ENCODE peak calls at places on chromosome 6, in seven cellular contexts. One of them, this sample, is unnamed.

GRCh38 chr6:110326609-110327008 is 31.5 kb downstream of the METTL24 start:
- DNase-seq in GM12892: no peak
- DNase-seq in A549: no peak
- DNase-seq in heart left ventricle: no peak
- DNase-seq in uterus: no peak
- DNase-seq in esophagus squamous epithelium: no peak
- DNase-seq in HCT116: no peak
- DNase-seq in this sample: no peak

GRCh38 chr6:2026133-2026532 is 219.3 kb downstream of the GMDS start:
- DNase-seq in GM12892: no peak
- DNase-seq in A549: no peak
- DNase-seq in heart left ventricle: no peak
- DNase-seq in uterus: no peak
- DNase-seq in esophagus squamous epithelium: no peak
- DNase-seq in HCT116: no peak
- DNase-seq in this sample: no peak

GRCh38 chr6:123417411-123417810 is 219.3 kb downstream of the TRDN start:
- DNase-seq in GM12892: no peak
- DNase-seq in A549: no peak
- DNase-seq in heart left ventricle: no peak
- DNase-seq in uterus: no peak
- DNase-seq in esophagus squamous epithelium: no peak
- DNase-seq in HCT116: no peak
- DNase-seq in this sample: no peak

GRCh38 chr6:99348823-99349619 is 453 bp downstream of the FAXC start:
- DNase-seq in GM12892: no peak
- DNase-seq in A549: no peak
- DNase-seq in heart left ventricle: no peak
- DNase-seq in uterus: peak; percentile 18
- DNase-seq in esophagus squamous epithelium: no peak
- DNase-seq in HCT116: no peak
- DNase-seq in this sample: peak; percentile 47

GRCh38 chr6:79813854-79814477 is 133.4 kb downstream of the ELOVL4 start:
- DNase-seq in GM12892: no peak
- DNase-seq in A549: peak; percentile 57
- DNase-seq in heart left ventricle: peak; percentile 59
- DNase-seq in uterus: peak; percentile 57
- DNase-seq in esophagus squamous epithelium: no peak
- DNase-seq in HCT116: peak; percentile 62
- DNase-seq in this sample: peak; percentile 69

GRCh38 chr6:4914412-4915159 is 89.3 kb downstream of the RPP40 start:
- DNase-seq in GM12892: no peak
- DNase-seq in A549: no peak
- DNase-seq in heart left ventricle: no peak
- DNase-seq in uterus: no peak
- DNase-seq in esophagus squamous epithelium: no peak
- DNase-seq in HCT116: no peak
- DNase-seq in this sample: no peak

GRCh38 chr6:137933696-137934095 is 66.6 kb downstream of the TNFAIP3 start:
- DNase-seq in GM12892: no peak
- DNase-seq in A549: no peak
- DNase-seq in heart left ventricle: peak; percentile 29
- DNase-seq in uterus: peak; percentile 25
- DNase-seq in esophagus squamous epithelium: no peak
- DNase-seq in HCT116: no peak
- DNase-seq in this sample: no peak

GRCh38 chr6:135358251-135358821 is 139.2 kb downstream of the AHI1 start:
- DNase-seq in GM12892: no peak
- DNase-seq in A549: peak; percentile 51
- DNase-seq in heart left ventricle: no peak
- DNase-seq in uterus: no peak
- DNase-seq in esophagus squamous epithelium: no peak
- DNase-seq in HCT116: no peak
- DNase-seq in this sample: no peak

GRCh38 chr6:12967686-12968085 is 251.1 kb downstream of the PHACTR1 start:
- DNase-seq in GM12892: no peak
- DNase-seq in A549: no peak
- DNase-seq in heart left ventricle: no peak
- DNase-seq in uterus: no peak
- DNase-seq in esophagus squamous epithelium: no peak
- DNase-seq in HCT116: no peak
- DNase-seq in this sample: no peak

GRCh38 chr6:100464162-100464851 is 414 bp downstream of the SIM1 start:
- DNase-seq in GM12892: no peak
- DNase-seq in A549: no peak
- DNase-seq in heart left ventricle: no peak
- DNase-seq in uterus: no peak
- DNase-seq in esophagus squamous epithelium: no peak
- DNase-seq in HCT116: no peak
- DNase-seq in this sample: peak; percentile 27

GRCh38 chr6:163263196-163263595 is 151.3 kb upstream of the QKI start:
- DNase-seq in GM12892: no peak
- DNase-seq in A549: no peak
- DNase-seq in heart left ventricle: no peak
- DNase-seq in uterus: no peak
- DNase-seq in esophagus squamous epithelium: no peak
- DNase-seq in HCT116: no peak
- DNase-seq in this sample: no peak

DNA sequence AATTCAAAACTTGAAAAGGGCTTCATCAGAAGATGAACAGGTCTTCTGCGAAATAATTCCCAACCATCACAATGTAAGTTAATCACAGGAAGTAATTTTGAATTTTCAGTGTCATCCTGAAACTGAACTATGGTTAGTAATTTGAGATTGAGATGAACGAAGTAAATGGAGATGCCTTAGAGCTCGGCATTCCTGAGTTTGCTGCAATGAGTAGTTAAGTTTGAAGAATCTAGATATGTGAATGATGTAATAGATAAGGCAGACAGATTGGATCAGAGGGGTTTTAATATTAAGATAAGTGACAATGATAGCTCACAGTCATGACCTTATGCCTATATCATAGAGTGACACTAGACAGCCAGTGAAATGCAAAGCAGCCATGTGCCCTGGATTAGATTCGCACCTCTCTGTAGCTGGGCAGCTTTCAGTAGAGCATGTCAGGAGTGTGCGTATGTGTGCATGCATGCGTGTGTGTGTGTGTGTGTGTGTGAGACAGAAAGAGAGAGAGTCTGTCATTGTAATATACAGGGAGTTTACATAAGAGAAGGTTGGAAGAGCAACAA is 232.9 kb downstream of the GMPR start:
- DNase-seq in GM12892: no peak
- DNase-seq in A549: no peak
- DNase-seq in heart left ventricle: no peak
- DNase-seq in uterus: no peak
- DNase-seq in esophagus squamous epithelium: no peak
- DNase-seq in HCT116: no peak
- DNase-seq in this sample: no peak
- TF ChIP-seq POLR2A in GM12892: peak; percentile 11
- TF ChIP-seq POLR2A in A549: no peak
- TF ChIP-seq POLR2A in heart left ventricle: no peak
- TF ChIP-seq POLR2A in uterus: no peak
- TF ChIP-seq POLR2A in esophagus squamous epithelium: no peak
- TF ChIP-seq POLR2A in HCT116: no peak
- TF ChIP-seq POLR2A in this sample: no peak

DNA sequence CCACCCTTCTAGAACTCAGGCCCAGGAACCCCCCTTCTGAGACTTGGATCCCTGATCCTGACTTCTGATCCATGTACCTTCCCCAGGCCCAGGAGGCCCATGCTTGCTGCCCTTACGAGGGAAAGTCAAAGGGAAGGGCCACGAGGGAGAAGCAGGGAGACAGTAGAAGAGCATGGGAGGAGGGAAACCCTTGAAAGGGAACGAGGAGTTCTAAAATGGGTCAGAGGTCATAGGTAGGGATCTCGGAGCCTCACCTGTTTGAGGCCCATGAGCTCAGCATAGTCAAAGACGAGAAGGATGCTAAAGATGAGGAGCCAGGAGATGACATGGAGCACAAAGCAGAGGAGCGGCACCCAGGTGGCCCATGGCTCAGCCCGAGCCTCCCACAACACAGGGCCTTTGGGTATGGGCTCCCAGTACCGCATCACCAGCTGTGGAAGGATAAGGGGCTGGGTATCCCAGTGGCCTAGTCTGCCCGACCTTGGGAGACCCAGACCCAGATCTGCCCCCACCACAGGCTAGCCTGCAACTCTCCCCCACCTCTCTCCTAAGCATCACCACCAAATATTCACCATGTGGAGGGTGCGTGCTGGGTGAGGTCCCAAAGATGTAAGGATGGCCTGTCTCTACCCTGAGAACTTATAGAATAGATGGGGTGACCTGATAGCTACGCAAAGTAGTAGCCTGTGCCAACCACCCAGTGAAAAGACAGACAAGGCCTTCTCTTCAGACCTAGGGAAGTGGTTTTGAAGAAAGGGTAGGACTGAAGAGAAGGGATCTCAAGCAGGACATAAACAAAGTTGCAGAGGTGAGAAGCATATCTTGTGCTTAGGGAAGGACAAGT is 1.5 kb downstream of the NRM start:
- DNase-seq in GM12892: no peak
- DNase-seq in A549: no peak
- DNase-seq in heart left ventricle: no peak
- DNase-seq in uterus: no peak
- DNase-seq in esophagus squamous epithelium: no peak
- DNase-seq in HCT116: no peak
- DNase-seq in this sample: no peak
- TF ChIP-seq POLR2A in GM12892: no peak
- TF ChIP-seq POLR2A in A549: no peak
- TF ChIP-seq POLR2A in heart left ventricle: no peak
- TF ChIP-seq POLR2A in uterus: no peak
- TF ChIP-seq POLR2A in esophagus squamous epithelium: no peak
- TF ChIP-seq POLR2A in HCT116: no peak
- TF ChIP-seq POLR2A in this sample: no peak

DNA sequence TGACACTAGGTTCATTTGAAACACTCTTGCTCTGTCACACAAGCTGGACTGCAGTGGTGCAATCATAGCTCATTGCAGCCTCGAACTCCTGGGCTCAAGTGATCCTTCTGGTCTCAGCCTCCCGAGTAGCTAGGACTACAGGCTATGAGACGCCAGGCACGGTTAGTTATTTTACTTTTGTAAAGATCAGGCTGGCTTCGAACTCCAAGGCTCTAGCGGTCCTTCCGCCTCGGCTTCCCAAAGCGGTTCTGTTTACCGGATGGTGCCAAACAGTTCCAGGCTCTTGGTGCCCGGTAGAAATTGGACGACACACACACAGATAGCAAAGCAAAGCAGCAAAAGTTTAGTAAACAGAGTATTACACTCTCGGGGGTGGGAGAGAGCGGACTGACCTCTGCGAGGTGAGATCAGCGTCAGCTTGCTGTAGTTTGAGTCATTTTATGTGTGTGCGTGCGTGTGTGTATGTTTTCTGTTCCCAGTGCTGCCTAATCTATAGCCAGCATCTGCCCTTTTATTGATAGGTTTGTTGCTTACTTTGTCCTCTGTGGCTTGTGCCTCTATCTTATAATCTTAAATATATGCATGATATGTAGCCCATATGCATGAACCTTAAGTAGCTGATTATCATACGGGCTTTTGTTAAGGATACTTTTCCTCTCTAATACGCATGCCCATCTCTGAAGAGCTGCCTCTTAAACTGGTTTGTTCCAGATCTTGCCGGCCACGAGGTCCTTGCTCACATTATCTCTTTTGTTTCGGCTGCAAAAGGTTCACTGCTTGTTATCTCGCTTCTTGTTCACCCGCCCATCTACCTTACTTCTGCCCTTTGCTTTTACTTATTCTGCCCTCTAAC is 75.2 kb downstream of the OR2B2 start:
- DNase-seq in GM12892: no peak
- DNase-seq in A549: peak; percentile 81
- DNase-seq in heart left ventricle: peak; percentile 51
- DNase-seq in uterus: peak; percentile 46
- DNase-seq in esophagus squamous epithelium: no peak
- DNase-seq in HCT116: peak; percentile 76
- DNase-seq in this sample: peak; percentile 98
- TF ChIP-seq POLR2A in GM12892: peak; percentile 68
- TF ChIP-seq POLR2A in A549: no peak
- TF ChIP-seq POLR2A in heart left ventricle: peak; percentile 6
- TF ChIP-seq POLR2A in uterus: peak; percentile 53
- TF ChIP-seq POLR2A in esophagus squamous epithelium: no peak
- TF ChIP-seq POLR2A in HCT116: peak; percentile 51
- TF ChIP-seq POLR2A in this sample: peak; percentile 90

GRCh38 chr6:108294787-108295625 is at the start of gene AFG1L:
- DNase-seq in GM12892: peak; percentile 80
- DNase-seq in A549: peak; percentile 87
- DNase-seq in heart left ventricle: peak; percentile 95
- DNase-seq in uterus: peak; percentile 90
- DNase-seq in esophagus squamous epithelium: peak; percentile 68
- DNase-seq in HCT116: peak; percentile 76
- DNase-seq in this sample: peak; percentile 92
- TF ChIP-seq POLR2A in GM12892: peak; percentile 79
- TF ChIP-seq POLR2A in A549: peak; percentile 62
- TF ChIP-seq POLR2A in heart left ventricle: peak; percentile 61
- TF ChIP-seq POLR2A in uterus: peak; percentile 37
- TF ChIP-seq POLR2A in esophagus squamous epithelium: no peak
- TF ChIP-seq POLR2A in HCT116: no peak
- TF ChIP-seq POLR2A in this sample: peak; percentile 91

GRCh38 chr6:151409679-151410078 is 18.3 kb upstream of the ZBTB2 start:
- DNase-seq in GM12892: no peak
- DNase-seq in A549: no peak
- DNase-seq in heart left ventricle: no peak
- DNase-seq in uterus: no peak
- DNase-seq in esophagus squamous epithelium: no peak
- DNase-seq in HCT116: no peak
- DNase-seq in this sample: no peak
- TF ChIP-seq POLR2A in GM12892: no peak
- TF ChIP-seq POLR2A in A549: no peak
- TF ChIP-seq POLR2A in heart left ventricle: no peak
- TF ChIP-seq POLR2A in uterus: no peak
- TF ChIP-seq POLR2A in esophagus squamous epithelium: no peak
- TF ChIP-seq POLR2A in HCT116: no peak
- TF ChIP-seq POLR2A in this sample: no peak

GRCh38 chr6:26571592-26572296 is 25.0 kb upstream of the ABT1 start:
- DNase-seq in GM12892: no peak
- DNase-seq in A549: peak; percentile 90
- DNase-seq in heart left ventricle: peak; percentile 37
- DNase-seq in uterus: peak; percentile 51
- DNase-seq in esophagus squamous epithelium: no peak
- DNase-seq in HCT116: peak; percentile 87
- DNase-seq in this sample: peak; percentile 92
- TF ChIP-seq POLR2A in GM12892: no peak
- TF ChIP-seq POLR2A in A549: no peak
- TF ChIP-seq POLR2A in heart left ventricle: no peak
- TF ChIP-seq POLR2A in uterus: no peak
- TF ChIP-seq POLR2A in esophagus squamous epithelium: no peak
- TF ChIP-seq POLR2A in HCT116: no peak
- TF ChIP-seq POLR2A in this sample: no peak